ENCODE peak calls at places on chromosomes 2 and 18, in four cellular contexts. One of them, this sample, is unnamed.

GRCh38 chr2:25187729-25188350 is 19.5 kb upstream of the POMC start:
- DNase-seq in anterior cingulate cortex: no peak
- DNase-seq in omental fat pad: no peak
- DNase-seq in HAP-1: no peak
- DNase-seq in this sample: peak

GRCh38 chr2:23681356-23682140 is 245.4 kb downstream of the ATAD2B start:
- DNase-seq in anterior cingulate cortex: no peak
- DNase-seq in omental fat pad: no peak
- DNase-seq in HAP-1: no peak
- DNase-seq in this sample: no peak

GRCh38 chr2:98280376-98281102 is 65.7 kb upstream of the CNGA3 start:
- DNase-seq in anterior cingulate cortex: no peak
- DNase-seq in omental fat pad: no peak
- DNase-seq in HAP-1: no peak
- DNase-seq in this sample: no peak

GRCh38 chr2:95278051-95278471 is 3.8 kb downstream of the PROM2 start:
- DNase-seq in anterior cingulate cortex: no peak
- DNase-seq in omental fat pad: no peak
- DNase-seq in HAP-1: no peak
- DNase-seq in this sample: peak

GRCh38 chr2:216545359-216545758 is 46.7 kb downstream of the RPL37A start:
- DNase-seq in anterior cingulate cortex: no peak
- DNase-seq in omental fat pad: no peak
- DNase-seq in HAP-1: no peak
- DNase-seq in this sample: no peak

GRCh38 chr2:231621051-231621879 is 28.6 kb downstream of the TEX44 start:
- DNase-seq in anterior cingulate cortex: peak
- DNase-seq in omental fat pad: no peak
- DNase-seq in HAP-1: peak
- DNase-seq in this sample: peak

GRCh38 chr18:68791801-68792200 is 6.1 kb upstream of the CCDC102B start:
- DNase-seq in anterior cingulate cortex: no peak
- DNase-seq in omental fat pad: no peak
- DNase-seq in HAP-1: no peak
- DNase-seq in this sample: peak

GRCh38 chr2:177636672-177637071 is 244.1 kb downstream of the AGPS start:
- DNase-seq in anterior cingulate cortex: no peak
- DNase-seq in omental fat pad: no peak
- DNase-seq in HAP-1: no peak
- DNase-seq in this sample: no peak

GRCh38 chr2:210617732-210618330 is 61.4 kb downstream of the CPS1 start:
- DNase-seq in anterior cingulate cortex: no peak
- DNase-seq in omental fat pad: no peak
- DNase-seq in HAP-1: peak
- DNase-seq in this sample: no peak

GRCh38 chr2:125680809-125681208 is 975.1 kb upstream of the GYPC start:
- DNase-seq in anterior cingulate cortex: no peak
- DNase-seq in omental fat pad: no peak
- DNase-seq in HAP-1: no peak
- DNase-seq in this sample: no peak

GRCh38 chr2:216792222-216793001 is 67.5 kb downstream of the TNP1 start:
- DNase-seq in anterior cingulate cortex: no peak
- DNase-seq in omental fat pad: no peak
- DNase-seq in HAP-1: peak
- DNase-seq in this sample: no peak